ENCODE peak calls at places on chromosomes 16 and 17, in ten cellular contexts. One of them, this sample, is unnamed.

GRCh38 chr16:23435500-23435899 is 17.5 kb downstream of the COG7 start:
- DNase-seq in mucosa of descending colon: peak
- DNase-seq in cardiac muscle cell: peak
- DNase-seq in fibroblast of lung: peak
- DNase-seq in epithelial cell of esophagus: peak
- DNase-seq in transverse colon: peak
- DNase-seq in GM06990: peak
- DNase-seq in HepG2: peak
- DNase-seq in PC-9: peak
- DNase-seq in psoas muscle: peak
- DNase-seq in this sample: no peak

GRCh38 chr17:66593116-66593515 is 241.8 kb upstream of the CACNG5 start:
- DNase-seq in GM06990: no peak
- DNase-seq in fibroblast of lung: no peak
- DNase-seq in HepG2: no peak
- DNase-seq in mucosa of descending colon: no peak
- DNase-seq in psoas muscle: no peak
- DNase-seq in PC-9: no peak
- DNase-seq in cardiac muscle cell: no peak
- DNase-seq in epithelial cell of esophagus: no peak
- DNase-seq in transverse colon: no peak
- DNase-seq in this sample: no peak

GRCh38 chr17:8468988-8469387 is 33.3 kb downstream of the NDEL1 start:
- DNase-seq in GM06990: no peak
- DNase-seq in psoas muscle: no peak
- DNase-seq in transverse colon: no peak
- DNase-seq in mucosa of descending colon: no peak
- DNase-seq in HepG2: no peak
- DNase-seq in fibroblast of lung: no peak
- DNase-seq in cardiac muscle cell: no peak
- DNase-seq in epithelial cell of esophagus: no peak
- DNase-seq in PC-9: no peak
- DNase-seq in this sample: no peak

GRCh38 chr17:71900830-71901229 is 220.0 kb upstream of the SOX9 start:
- DNase-seq in fibroblast of lung: peak
- DNase-seq in transverse colon: no peak
- DNase-seq in HepG2: no peak
- DNase-seq in cardiac muscle cell: peak
- DNase-seq in GM06990: no peak
- DNase-seq in mucosa of descending colon: no peak
- DNase-seq in psoas muscle: no peak
- DNase-seq in epithelial cell of esophagus: peak
- DNase-seq in PC-9: peak
- DNase-seq in this sample: peak

GRCh38 chr17:41718287-41718645 is 6.1 kb downstream of the GAST start:
- DNase-seq in cardiac muscle cell: no peak
- DNase-seq in HepG2: no peak
- DNase-seq in PC-9: no peak
- DNase-seq in epithelial cell of esophagus: no peak
- DNase-seq in GM06990: no peak
- DNase-seq in psoas muscle: no peak
- DNase-seq in transverse colon: no peak
- DNase-seq in fibroblast of lung: no peak
- DNase-seq in mucosa of descending colon: no peak
- DNase-seq in this sample: no peak

GRCh38 chr17:63189930-63190329 is 223.9 kb downstream of the TANC2 start:
- DNase-seq in PC-9: no peak
- DNase-seq in psoas muscle: no peak
- DNase-seq in cardiac muscle cell: no peak
- DNase-seq in fibroblast of lung: peak
- DNase-seq in mucosa of descending colon: no peak
- DNase-seq in epithelial cell of esophagus: peak
- DNase-seq in HepG2: no peak
- DNase-seq in transverse colon: no peak
- DNase-seq in GM06990: no peak
- DNase-seq in this sample: no peak

GRCh38 chr16:9090101-9090959 is 1.1 kb upstream of the HAPSTR1 start:
- DNase-seq in PC-9: no peak
- DNase-seq in psoas muscle: peak
- DNase-seq in cardiac muscle cell: peak
- DNase-seq in fibroblast of lung: no peak
- DNase-seq in transverse colon: peak
- DNase-seq in HepG2: no peak
- DNase-seq in mucosa of descending colon: peak
- DNase-seq in GM06990: peak
- DNase-seq in epithelial cell of esophagus: no peak
- DNase-seq in this sample: no peak

GRCh38 chr17:30334421-30334820 is 564 bp upstream of the TMIGD1 start:
- DNase-seq in fibroblast of lung: no peak
- DNase-seq in HepG2: no peak
- DNase-seq in mucosa of descending colon: no peak
- DNase-seq in psoas muscle: no peak
- DNase-seq in PC-9: no peak
- DNase-seq in cardiac muscle cell: no peak
- DNase-seq in epithelial cell of esophagus: no peak
- DNase-seq in GM06990: no peak
- DNase-seq in transverse colon: no peak
- DNase-seq in this sample: no peak

GRCh38 chr16:51166116-51166515 is 15.0 kb upstream of the SALL1 start:
- DNase-seq in PC-9: no peak
- DNase-seq in fibroblast of lung: no peak
- DNase-seq in GM06990: no peak
- DNase-seq in psoas muscle: no peak
- DNase-seq in transverse colon: no peak
- DNase-seq in mucosa of descending colon: no peak
- DNase-seq in HepG2: no peak
- DNase-seq in cardiac muscle cell: no peak
- DNase-seq in epithelial cell of esophagus: no peak
- DNase-seq in this sample: no peak

GRCh38 chr16:87922250-87922871 is 14.0 kb downstream of the CA5A start:
- DNase-seq in fibroblast of lung: no peak
- DNase-seq in GM06990: no peak
- DNase-seq in PC-9: peak
- DNase-seq in transverse colon: no peak
- DNase-seq in mucosa of descending colon: no peak
- DNase-seq in HepG2: no peak
- DNase-seq in cardiac muscle cell: no peak
- DNase-seq in epithelial cell of esophagus: no peak
- DNase-seq in psoas muscle: peak
- DNase-seq in this sample: no peak

GRCh38 chr17:64676763-64677162 is 14.7 kb upstream of the SMURF2 start:
- DNase-seq in PC-9: no peak
- DNase-seq in transverse colon: no peak
- DNase-seq in fibroblast of lung: no peak
- DNase-seq in HepG2: no peak
- DNase-seq in cardiac muscle cell: no peak
- DNase-seq in mucosa of descending colon: no peak
- DNase-seq in GM06990: no peak
- DNase-seq in epithelial cell of esophagus: no peak
- DNase-seq in psoas muscle: no peak
- DNase-seq in this sample: no peak

DNA sequence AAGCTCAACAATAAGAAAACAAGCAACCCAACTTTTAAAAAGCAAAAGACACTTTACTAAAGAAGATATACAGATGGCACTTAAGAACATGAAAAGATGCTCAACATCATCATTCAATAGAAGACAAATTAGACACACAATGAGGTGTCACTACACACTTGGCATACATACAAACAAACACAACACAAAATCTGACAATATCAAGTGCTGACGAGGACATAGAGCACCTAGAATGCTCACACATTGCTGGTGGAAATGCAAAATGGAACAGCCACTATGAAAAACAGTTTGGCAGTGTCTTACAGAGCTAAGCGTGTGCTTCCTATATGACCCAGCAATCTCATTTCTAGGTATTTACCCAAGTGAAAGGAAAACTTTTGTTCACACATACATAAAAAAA is 18.9 kb downstream of the RPRML start:
- DNase-seq in GM06990: no peak
- DNase-seq in transverse colon: no peak
- DNase-seq in psoas muscle: no peak
- DNase-seq in epithelial cell of esophagus: no peak
- DNase-seq in cardiac muscle cell: no peak
- DNase-seq in PC-9: no peak
- DNase-seq in HepG2: no peak
- DNase-seq in fibroblast of lung: no peak
- DNase-seq in mucosa of descending colon: no peak
- DNase-seq in this sample: no peak
- TF ChIP-seq CTCF in GM06990: no peak
- TF ChIP-seq CTCF in transverse colon: no peak
- TF ChIP-seq CTCF in psoas muscle: no peak
- TF ChIP-seq CTCF in epithelial cell of esophagus: no peak
- TF ChIP-seq CTCF in cardiac muscle cell: no peak
- TF ChIP-seq CTCF in PC-9: no peak
- TF ChIP-seq CTCF in HepG2: no peak
- TF ChIP-seq CTCF in fibroblast of lung: no peak
- TF ChIP-seq CTCF in mucosa of descending colon: no peak
- TF ChIP-seq CTCF in this sample: no peak

GRCh38 chr16:65119905-65120341 is 1.9 kb downstream of the CDH11 start:
- DNase-seq in psoas muscle: no peak
- DNase-seq in HepG2: no peak
- DNase-seq in GM06990: no peak
- DNase-seq in PC-9: no peak
- DNase-seq in transverse colon: no peak
- DNase-seq in mucosa of descending colon: no peak
- DNase-seq in cardiac muscle cell: peak
- DNase-seq in fibroblast of lung: peak
- DNase-seq in epithelial cell of esophagus: peak
- DNase-seq in this sample: no peak
- H3K4me3 ChIP-seq in psoas muscle: peak
- H3K4me3 ChIP-seq in HepG2: no peak
- H3K4me3 ChIP-seq in GM06990: no peak
- H3K4me3 ChIP-seq in PC-9: no peak
- H3K4me3 ChIP-seq in transverse colon: peak
- H3K4me3 ChIP-seq in mucosa of descending colon: no peak
- H3K4me3 ChIP-seq in cardiac muscle cell: peak
- H3K4me3 ChIP-seq in fibroblast of lung: peak
- H3K4me3 ChIP-seq in epithelial cell of esophagus: no peak
- H3K4me3 ChIP-seq in this sample: peak

DNA sequence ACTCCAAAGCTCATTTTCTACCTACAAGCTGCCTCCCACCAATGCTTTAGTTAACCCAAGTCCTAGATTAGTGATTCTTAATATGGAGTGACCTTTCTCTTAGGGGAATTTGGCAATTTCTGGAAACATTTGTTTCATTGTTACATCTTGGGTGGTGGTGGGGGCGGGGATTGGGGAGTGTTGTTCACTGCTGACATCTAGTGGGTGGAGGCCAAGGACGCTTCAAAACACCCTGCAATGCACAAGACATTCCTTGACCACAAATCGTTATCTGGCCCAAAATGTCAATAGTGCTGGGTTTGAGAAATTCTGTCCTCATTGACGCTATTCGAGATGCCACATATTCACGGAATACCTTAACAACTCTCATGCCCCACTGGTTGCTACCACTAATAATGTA is 282.9 kb downstream of the RBFOX1 start:
- DNase-seq in HepG2: no peak
- DNase-seq in cardiac muscle cell: no peak
- DNase-seq in GM06990: no peak
- DNase-seq in transverse colon: no peak
- DNase-seq in PC-9: no peak
- DNase-seq in psoas muscle: no peak
- DNase-seq in epithelial cell of esophagus: no peak
- DNase-seq in mucosa of descending colon: no peak
- DNase-seq in fibroblast of lung: no peak
- DNase-seq in this sample: no peak
- TF ChIP-seq CTCF in HepG2: peak
- TF ChIP-seq CTCF in cardiac muscle cell: no peak
- TF ChIP-seq CTCF in GM06990: no peak
- TF ChIP-seq CTCF in transverse colon: no peak
- TF ChIP-seq CTCF in PC-9: no peak
- TF ChIP-seq CTCF in psoas muscle: no peak
- TF ChIP-seq CTCF in epithelial cell of esophagus: no peak
- TF ChIP-seq CTCF in mucosa of descending colon: no peak
- TF ChIP-seq CTCF in fibroblast of lung: no peak
- TF ChIP-seq CTCF in this sample: no peak

GRCh38 chr16:2905988-2906387 is 5.7 kb upstream of the FLYWCH1 start:
- DNase-seq in PC-9: no peak
- DNase-seq in fibroblast of lung: no peak
- DNase-seq in mucosa of descending colon: no peak
- DNase-seq in psoas muscle: no peak
- DNase-seq in transverse colon: no peak
- DNase-seq in epithelial cell of esophagus: no peak
- DNase-seq in GM06990: no peak
- DNase-seq in HepG2: no peak
- DNase-seq in cardiac muscle cell: no peak
- DNase-seq in this sample: no peak

GRCh38 chr16:2904922-2905240 is 6.8 kb upstream of the FLYWCH1 start:
- DNase-seq in GM06990: no peak
- DNase-seq in cardiac muscle cell: no peak
- DNase-seq in mucosa of descending colon: peak
- DNase-seq in psoas muscle: no peak
- DNase-seq in epithelial cell of esophagus: no peak
- DNase-seq in fibroblast of lung: no peak
- DNase-seq in PC-9: no peak
- DNase-seq in HepG2: no peak
- DNase-seq in transverse colon: no peak
- DNase-seq in this sample: no peak

GRCh38 chr16:2905241-2905987 is 6.3 kb upstream of the FLYWCH1 start:
- DNase-seq in psoas muscle: peak
- DNase-seq in fibroblast of lung: peak
- DNase-seq in PC-9: peak
- DNase-seq in transverse colon: peak
- DNase-seq in mucosa of descending colon: peak
- DNase-seq in HepG2: peak
- DNase-seq in GM06990: peak
- DNase-seq in epithelial cell of esophagus: peak
- DNase-seq in cardiac muscle cell: peak
- DNase-seq in this sample: peak

GRCh38 chr16:2902337-2903130 is 9.2 kb upstream of the FLYWCH1 start:
- DNase-seq in mucosa of descending colon: no peak
- DNase-seq in psoas muscle: peak
- DNase-seq in cardiac muscle cell: no peak
- DNase-seq in GM06990: no peak
- DNase-seq in PC-9: no peak
- DNase-seq in fibroblast of lung: no peak
- DNase-seq in transverse colon: no peak
- DNase-seq in HepG2: no peak
- DNase-seq in epithelial cell of esophagus: no peak
- DNase-seq in this sample: no peak

DNA sequence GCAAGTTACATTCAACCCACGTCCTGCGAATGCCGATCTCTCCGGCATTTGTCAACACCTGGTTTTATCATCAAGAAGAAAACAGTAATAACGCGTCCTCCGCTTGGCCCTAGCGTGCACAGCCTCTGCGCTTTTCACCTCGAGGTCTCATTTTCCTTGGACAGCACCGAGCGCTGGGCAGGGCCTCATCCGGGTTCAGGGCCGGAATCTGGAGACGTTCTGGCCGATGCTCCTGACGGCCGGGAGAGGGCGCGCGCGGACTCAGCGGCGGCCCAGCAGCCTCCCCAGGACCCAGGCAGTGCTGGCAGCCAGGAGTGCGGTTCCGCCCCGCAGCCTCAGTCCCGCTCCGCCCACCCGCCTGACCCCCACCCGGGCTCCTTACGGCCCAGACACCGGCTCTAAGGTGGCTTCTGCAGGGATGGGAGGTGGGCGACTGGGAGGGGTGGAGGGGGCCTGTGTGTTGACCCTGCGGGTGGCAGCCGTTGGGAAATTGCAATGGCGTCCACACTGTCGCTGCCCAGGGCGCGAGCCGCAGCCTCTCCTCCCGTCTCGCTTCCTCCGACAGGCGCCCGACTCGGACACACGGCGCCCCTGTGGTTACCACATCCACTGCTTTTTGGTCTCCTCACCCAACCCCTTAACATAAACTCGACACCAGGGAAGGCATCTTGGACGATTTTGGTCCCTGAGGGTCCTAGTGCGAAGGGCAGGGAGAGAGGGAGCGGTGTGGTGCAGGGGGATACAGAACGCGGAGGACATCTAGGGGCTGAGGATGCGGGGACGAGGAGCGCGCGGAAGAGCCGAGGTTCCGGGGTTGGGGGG is 7.4 kb upstream of the FLYWCH1 start:
- DNase-seq in PC-9: peak
- DNase-seq in GM06990: peak
- DNase-seq in mucosa of descending colon: peak
- DNase-seq in transverse colon: peak
- DNase-seq in fibroblast of lung: peak
- DNase-seq in cardiac muscle cell: peak
- DNase-seq in psoas muscle: peak
- DNase-seq in epithelial cell of esophagus: peak
- DNase-seq in HepG2: peak
- DNase-seq in this sample: no peak
- H3K4me3 ChIP-seq in PC-9: peak
- H3K4me3 ChIP-seq in GM06990: peak
- H3K4me3 ChIP-seq in mucosa of descending colon: peak
- H3K4me3 ChIP-seq in transverse colon: peak
- H3K4me3 ChIP-seq in fibroblast of lung: peak
- H3K4me3 ChIP-seq in cardiac muscle cell: peak
- H3K4me3 ChIP-seq in psoas muscle: peak
- H3K4me3 ChIP-seq in epithelial cell of esophagus: peak
- H3K4me3 ChIP-seq in HepG2: peak
- H3K4me3 ChIP-seq in this sample: peak

This sample was measured in kidney epithelial cell.